ENCODE peak calls at places on chromosome 4, in seven cellular contexts. W is GM12878, R is K562, E is H1, N is HCT116, A is SK-N-SH, J is HepG2. F is an unnamed sample.

GRCh38 chr4:189136462-189136861 is 804.2 kb upstream of the FRG1 start:
- DNase-seq in W (no peak), R (no peak), E (no peak), N (no peak), A (no peak), J (no peak), F (no peak)

GRCh38 chr4:52755409-52755808 is 4.2 kb upstream of the ERVMER34-1 start:
- DNase-seq in W (no peak), R (no peak), E (no peak), N (no peak), A (no peak), J (no peak), F (no peak)

GRCh38 chr4:687975-688694 is 816 bp downstream of the SLC49A3 start:
- DNase-seq in W (no peak), R (no peak), E (no peak), N (no peak), A (no peak), J (no peak), F (peak)

GRCh38 chr4:104501290-104501689 is 6.6 kb upstream of the CXXC4 start:
- DNase-seq in W (no peak), R (no peak), E (no peak), N (no peak), A (no peak), J (no peak), F (no peak)

GRCh38 chr4:71472946-71473345 is 134.1 kb downstream of the SLC4A4 start:
- DNase-seq in W (no peak), R (no peak), E (no peak), N (no peak), A (no peak), J (no peak), F (no peak)

GRCh38 chr4:168694669-168695068 is 197.8 kb downstream of the PALLD start:
- DNase-seq in W (no peak), R (no peak), E (no peak), N (no peak), A (no peak), J (no peak), F (no peak)

GRCh38 chr4:84531689-84532088 is 32.6 kb upstream of the NKX6-1 start:
- DNase-seq in W (no peak), R (no peak), E (no peak), N (no peak), A (peak), J (no peak), F (no peak)

GRCh38 chr4:86296865-86297264 is 63.0 kb downstream of the MAPK10 start:
- DNase-seq in W (no peak), R (no peak), E (no peak), N (no peak), A (no peak), J (no peak), F (no peak)

GRCh38 chr4:100894339-100894870 is 376.6 kb upstream of the EMCN start:
- DNase-seq in W (no peak), R (no peak), E (no peak), N (no peak), A (no peak), J (no peak), F (no peak)

GRCh38 chr4:17646693-17647092 is 32.3 kb downstream of the MED28 start:
- DNase-seq in W (no peak), R (no peak), E (no peak), N (no peak), A (no peak), J (peak), F (no peak)

GRCh38 chr4:122980860-122981259 is 58.5 kb upstream of the NUDT6 start:
- DNase-seq in W (no peak), R (no peak), E (no peak), N (no peak), A (no peak), J (no peak), F (no peak)

GRCh38 chr4:80249144-80249543 is 17.3 kb upstream of the FGF5 start:
- DNase-seq in W (no peak), R (no peak), E (no peak), N (no peak), A (no peak), J (no peak), F (no peak)

GRCh38 chr4:94491322-94491721 is 39.6 kb downstream of the PDLIM5 start:
- DNase-seq in W (no peak), R (no peak), E (no peak), N (no peak), A (no peak), J (no peak), F (no peak)

GRCh38 chr4:174365018-174365587 is 81.4 kb downstream of the CEP44 start:
- DNase-seq in W (no peak), R (peak), E (no peak), N (peak), A (peak), J (peak), F (peak)

GRCh38 chr4:134807231-134807745 is 605.7 kb upstream of the PABPC4L start:
- DNase-seq in W (no peak), R (no peak), E (no peak), N (no peak), A (no peak), J (no peak), F (no peak)

GRCh38 chr4:150127757-150128156 is 49.5 kb downstream of the DCLK2 start:
- DNase-seq in W (no peak), R (no peak), E (no peak), N (no peak), A (no peak), J (no peak), F (no peak)

GRCh38 chr4:84948056-84948455 is 18.4 kb downstream of the WDFY3 start:
- DNase-seq in W (no peak), R (no peak), E (no peak), N (no peak), A (no peak), J (no peak), F (no peak)

GRCh38 chr4:42397256-42397634 is at the start of gene SHISA3:
- DNase-seq in W (no peak), R (no peak), E (no peak), N (no peak), A (peak), J (no peak), F (no peak)

GRCh38 chr4:120870279-120870673 is 52.2 kb downstream of the PRDM5 start:
- DNase-seq in W (no peak), R (no peak), E (peak), N (no peak), A (peak), J (peak), F (no peak)

GRCh38 chr4:81723044-81723884 is 251.6 kb upstream of the RASGEF1B start:
- DNase-seq in W (no peak), R (no peak), E (no peak), N (no peak), A (no peak), J (no peak), F (no peak)
- TF ChIP-seq JUND in W (no peak), R (no peak), E (no peak), N (no peak), A (no peak), J (no peak), F (no peak)

GRCh38 chr4:151315212-151315886 is 10.1 kb downstream of the SH3D19 start:
- DNase-seq in W (no peak), R (no peak), E (no peak), N (peak), A (no peak), J (peak), F (no peak)
- TF ChIP-seq JUND in W (no peak), R (no peak), E (no peak), N (peak), A (peak), J (no peak), F (no peak)

GRCh38 chr4:36244257-36245084 is at the start of gene ARAP2:
- DNase-seq in W (no peak), R (peak), E (no peak), N (peak), A (peak), J (no peak), F (peak)

GRCh38 chr4:36242629-36243354 is 1.5 kb downstream of the ARAP2 start:
- DNase-seq in W (no peak), R (no peak), E (no peak), N (no peak), A (no peak), J (no peak), F (no peak)

GRCh38 chr4:36237366-36238353 is 6.7 kb downstream of the ARAP2 start:
- DNase-seq in W (no peak), R (no peak), E (no peak), N (no peak), A (no peak), J (no peak), F (no peak)

GRCh38 chr4:36241771-36242170 is 2.5 kb downstream of the ARAP2 start:
- DNase-seq in W (peak), R (no peak), E (no peak), N (no peak), A (no peak), J (no peak), F (no peak)

GRCh38 chr4:36243355-36244256 is 708 bp downstream of the ARAP2 start:
- DNase-seq in W (no peak), R (no peak), E (no peak), N (no peak), A (peak), J (no peak), F (peak)
- TF ChIP-seq JUND in W (no peak), R (no peak), E (no peak), N (no peak), A (no peak), J (no peak), F (no peak)

GRCh38 chr4:141142423-141142822 is 9.2 kb upstream of the RNF150 start:
- DNase-seq in W (no peak), R (no peak), E (no peak), N (no peak), A (no peak), J (no peak), F (no peak)

GRCh38 chr4:141144207-141144606 is 10.9 kb upstream of the RNF150 start:
- DNase-seq in W (no peak), R (no peak), E (no peak), N (no peak), A (no peak), J (no peak), F (no peak)

GRCh38 chr4:141134586-141134985 is 1.3 kb upstream of the RNF150 start:
- DNase-seq in W (no peak), R (no peak), E (no peak), N (no peak), A (no peak), J (no peak), F (no peak)

DNA sequence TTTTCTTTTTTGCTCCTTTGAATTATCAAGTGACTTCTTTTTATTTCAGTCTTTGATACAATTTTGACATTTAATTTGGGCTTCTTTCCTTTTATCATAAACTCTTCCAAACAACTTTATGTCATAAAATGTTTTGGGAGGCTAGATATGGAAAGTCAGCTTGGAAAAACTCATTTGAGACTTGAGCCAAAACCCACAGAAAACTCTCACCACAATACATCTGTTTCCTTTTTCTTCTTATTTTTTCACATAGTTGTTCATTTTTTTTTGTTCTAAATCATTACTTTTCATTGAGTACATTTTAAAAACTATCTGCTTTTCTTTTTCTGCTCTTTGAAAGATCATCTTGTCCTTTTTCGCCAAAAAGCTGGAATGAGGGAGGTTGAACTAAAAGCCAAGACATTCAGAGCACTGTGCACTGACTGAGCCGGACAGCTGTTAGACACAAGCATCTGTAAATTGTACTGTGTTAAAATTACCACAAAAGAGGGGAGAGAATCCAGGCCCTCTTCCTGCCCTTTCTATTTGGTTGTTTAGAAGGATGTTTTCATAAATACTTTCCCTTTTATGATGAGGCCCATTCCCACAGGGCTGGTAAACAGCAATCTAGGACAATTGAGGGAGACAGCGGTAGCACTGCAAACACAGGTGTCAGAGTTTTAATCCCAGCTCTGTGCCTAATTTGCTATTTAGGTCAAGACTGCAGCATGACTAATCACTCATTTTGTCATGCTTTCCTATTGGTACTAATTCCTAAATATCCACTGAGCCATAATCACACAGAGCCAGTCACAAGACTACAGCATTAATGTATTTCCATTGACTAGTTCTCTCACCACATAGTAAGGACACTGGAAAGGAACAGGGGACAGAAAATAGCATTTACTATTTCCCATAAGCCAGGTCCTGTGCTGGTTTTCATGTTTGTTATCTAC is 7.3 kb upstream of the RNF150 start:
- DNase-seq in W (no peak), R (no peak), E (no peak), N (no peak), A (no peak), J (no peak), F (no peak)
- TF ChIP-seq JUND in W (no peak), R (no peak), E (no peak), N (no peak), A (no peak), J (no peak), F (no peak)

GRCh38 chr4:40576651-40577480 is 52.8 kb downstream of the RBM47 start:
- DNase-seq in W (peak), R (no peak), E (no peak), N (peak), A (no peak), J (peak), F (peak)

GRCh38 chr4:40582413-40582812 is 47.3 kb downstream of the RBM47 start:
- DNase-seq in W (no peak), R (no peak), E (no peak), N (no peak), A (no peak), J (no peak), F (no peak)

GRCh38 chr4:40581254-40582140 is 48.2 kb downstream of the RBM47 start:
- DNase-seq in W (no peak), R (no peak), E (no peak), N (no peak), A (no peak), J (no peak), F (no peak)

GRCh38 chr4:40577588-40578253 is 51.9 kb downstream of the RBM47 start:
- DNase-seq in W (no peak), R (no peak), E (no peak), N (no peak), A (no peak), J (no peak), F (no peak)

GRCh38 chr4:40579983-40580382 is 49.7 kb downstream of the RBM47 start:
- DNase-seq in W (no peak), R (no peak), E (no peak), N (no peak), A (no peak), J (no peak), F (no peak)
- TF ChIP-seq JUND in W (no peak), R (no peak), E (no peak), N (no peak), A (peak), J (no peak), F (no peak)

GRCh38 chr4:153418581-153418980 is 47.6 kb upstream of the TMEM131L start:
- DNase-seq in W (no peak), R (no peak), E (peak), N (no peak), A (peak), J (no peak), F (no peak)
- TF ChIP-seq JUND in W (no peak), R (no peak), E (no peak), N (no peak), A (no peak), J (no peak), F (no peak)

GRCh38 chr4:124594945-124595344 is 117.6 kb downstream of the ANKRD50 start:
- DNase-seq in W (no peak), R (no peak), E (no peak), N (no peak), A (no peak), J (no peak), F (no peak)
- TF ChIP-seq JUND in W (no peak), R (no peak), E (no peak), N (no peak), A (no peak), J (no peak), F (no peak)

F was measured in T47D.